ENCODE peak calls at places on chromosomes 4 and X, in five cellular contexts. I is K562, N is GM12878, F is endothelial cell of umbilical vein, M is HCT116. Y is an unnamed sample.
A peak's percentile ranks its signal among the peaks of the same experiment; 100 is the strongest.

GRCh38 chr4:89539374-89539773 is 231.8 kb upstream of the GPRIN3 start:
- DNase-seq in I (no peak), N (no peak), F (peak; percentile 90), M (no peak), Y (no peak)

GRCh38 chrX:65933085-65933589 is 106.7 kb downstream of the VSIG4 start:
- DNase-seq in I (no peak), N (no peak), F (no peak), M (peak; percentile 56), Y (no peak)

GRCh38 chr4:79864470-79865190 is 208.4 kb downstream of the ANTXR2 start:
- DNase-seq in I (no peak), N (no peak), F (no peak), M (no peak), Y (no peak)

GRCh38 chr4:29970626-29971025 is 749.5 kb upstream of the PCDH7 start:
- DNase-seq in I (no peak), N (no peak), F (peak; percentile 7), M (peak; percentile 37), Y (peak; percentile 72)

GRCh38 chr4:103996059-103996458 is 276.3 kb upstream of the TACR3 start:
- DNase-seq in I (no peak), N (no peak), F (no peak), M (peak; percentile 56), Y (peak; percentile 40)

GRCh38 chr4:83771113-83771705 is 235.3 kb downstream of the GPAT3 start:
- DNase-seq in I (peak; percentile 50), N (no peak), F (peak; percentile 24), M (peak; percentile 51), Y (peak; percentile 82)

GRCh38 chr4:168150651-168151050 is 58.3 kb downstream of the ANXA10 start:
- DNase-seq in I (no peak), N (no peak), F (no peak), M (no peak), Y (peak; percentile 12)

GRCh38 chr4:16082038-16082423 is 1.8 kb downstream of the PROM1 start:
- DNase-seq in I (no peak), N (no peak), F (no peak), M (no peak), Y (peak; percentile 53)

GRCh38 chr4:183747931-183748664 is 89.0 kb downstream of the TRAPPC11 start:
- DNase-seq in I (no peak), N (no peak), F (peak; percentile 63), M (no peak), Y (no peak)

GRCh38 chrX:53184836-53185235 is 40.2 kb downstream of the KDM5C start:
- DNase-seq in I (no peak), N (no peak), F (no peak), M (no peak), Y (no peak)

GRCh38 chr4:28654618-28655017 is 1794.0 kb downstream of the STIM2 start:
- DNase-seq in I (no peak), N (no peak), F (peak; percentile 44), M (no peak), Y (no peak)

GRCh38 chrX:21438792-21439191 is 64.6 kb downstream of the CNKSR2 start:
- DNase-seq in I (no peak), N (peak; percentile 1), F (no peak), M (no peak), Y (no peak)

GRCh38 chrX:10471426-10471825 is 149.0 kb downstream of the MID1 start:
- DNase-seq in I (no peak), N (no peak), F (no peak), M (no peak), Y (no peak)

DNA sequence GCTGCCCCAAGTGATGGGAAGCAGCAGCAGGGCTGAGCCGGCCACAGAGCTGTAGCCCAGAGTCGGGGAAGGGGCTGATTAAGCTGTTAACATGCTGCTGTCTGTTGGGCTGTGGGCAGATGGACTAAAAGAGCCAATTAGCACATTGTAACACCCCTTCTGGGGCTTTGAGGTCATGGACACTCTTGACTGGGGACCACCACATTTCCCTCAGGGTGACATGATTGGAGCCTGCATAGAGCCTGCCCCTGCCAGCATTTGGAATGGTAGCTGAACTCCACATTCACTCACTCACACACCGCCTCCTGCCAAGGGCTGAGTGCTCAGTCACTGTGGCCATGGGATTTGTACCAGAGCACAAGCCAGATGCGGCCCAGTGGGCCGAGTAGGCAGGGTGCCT is 646.9 kb downstream of the FAT4 start:
- DNase-seq in I (no peak), N (no peak), F (no peak), M (no peak), Y (no peak)
- TF ChIP-seq POLR2AphosphoS5 in I (no peak), N (no peak), F (no peak), M (no peak), Y (no peak)

DNA sequence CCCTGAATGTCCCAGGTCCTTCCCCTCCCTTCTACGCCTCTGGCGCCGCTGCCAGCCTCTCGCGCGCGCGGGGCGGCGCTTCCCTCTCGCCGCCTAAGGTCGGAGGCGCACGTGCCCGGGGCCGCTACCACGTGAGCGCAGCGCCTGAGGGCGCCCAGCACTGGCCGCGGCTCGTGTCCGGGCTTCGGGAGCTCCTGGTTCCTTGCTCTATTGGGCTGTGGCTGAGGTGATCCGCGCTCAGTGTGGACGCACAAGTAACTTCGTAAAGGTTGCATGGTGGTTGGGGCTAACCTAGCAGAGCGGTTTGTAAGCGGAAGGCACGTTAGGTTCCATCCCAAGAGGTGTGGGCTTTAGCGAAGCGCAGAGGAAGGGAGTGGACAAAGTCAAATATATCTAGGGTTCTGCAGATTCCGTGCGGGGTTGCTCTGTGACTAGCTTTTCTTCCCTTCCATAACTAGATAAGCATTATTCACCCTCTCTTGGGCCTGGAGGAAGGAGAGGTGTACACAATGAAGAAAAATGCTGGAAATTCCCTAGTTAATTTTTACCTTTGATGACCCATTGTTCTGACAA is 1.8 kb downstream of the TLL1 start:
- DNase-seq in I (no peak), N (no peak), F (no peak), M (no peak), Y (peak; percentile 77)
- TF ChIP-seq EZH2 in I (no peak), N (no peak), F (no peak), M (no peak), Y (no peak)

DNA sequence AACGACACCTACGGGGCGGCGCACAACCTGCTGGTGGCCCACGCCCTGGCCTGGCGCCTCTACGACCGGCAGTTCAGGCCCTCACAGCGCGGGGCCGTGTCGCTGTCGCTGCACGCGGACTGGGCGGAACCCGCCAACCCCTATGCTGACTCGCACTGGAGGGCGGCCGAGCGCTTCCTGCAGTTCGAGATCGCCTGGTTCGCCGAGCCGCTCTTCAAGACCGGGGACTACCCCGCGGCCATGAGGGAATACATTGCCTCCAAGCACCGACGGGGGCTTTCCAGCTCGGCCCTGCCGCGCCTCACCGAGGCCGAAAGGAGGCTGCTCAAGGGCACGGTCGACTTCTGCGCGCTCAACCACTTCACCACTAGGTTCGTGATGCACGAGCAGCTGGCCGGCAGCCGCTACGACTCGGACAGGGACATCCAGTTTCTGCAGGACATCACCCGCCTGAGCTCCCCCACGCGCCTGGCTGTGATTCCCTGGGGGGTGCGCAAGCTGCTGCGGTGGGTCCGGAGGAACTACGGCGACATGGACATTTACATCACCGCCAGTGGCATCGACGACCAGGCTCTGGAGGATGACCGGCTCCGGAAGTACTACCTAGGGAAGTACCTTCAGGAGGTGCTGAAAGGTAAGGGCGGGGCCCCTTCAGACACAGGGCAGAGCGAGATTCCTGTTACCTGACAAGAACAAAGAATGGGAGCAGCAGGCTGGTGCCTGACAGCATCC is 11.7 kb downstream of the RPL9 start:
- DNase-seq in I (no peak), N (peak; percentile 48), F (peak; percentile 69), M (no peak), Y (peak; percentile 91)
- TF ChIP-seq POLR2AphosphoS5 in I (no peak), N (peak; percentile 38), F (no peak), M (no peak), Y (peak; percentile 82)

GRCh38 chr4:11427201-11427996 is 1.3 kb downstream of the HS3ST1 start:
- DNase-seq in I (no peak), N (no peak), F (no peak), M (no peak), Y (peak; percentile 57)

GRCh38 chr4:11429646-11430045 is 952 bp upstream of the HS3ST1 start:
- DNase-seq in I (no peak), N (no peak), F (no peak), M (no peak), Y (peak; percentile 32)

GRCh38 chr4:11426716-11427115 is 2.0 kb downstream of the HS3ST1 start:
- DNase-seq in I (no peak), N (no peak), F (no peak), M (no peak), Y (no peak)

GRCh38 chr4:11428701-11429571 is at the start of gene HS3ST1:
- DNase-seq in I (no peak), N (no peak), F (peak; percentile 75), M (peak; percentile 94), Y (peak; percentile 91)

DNA sequence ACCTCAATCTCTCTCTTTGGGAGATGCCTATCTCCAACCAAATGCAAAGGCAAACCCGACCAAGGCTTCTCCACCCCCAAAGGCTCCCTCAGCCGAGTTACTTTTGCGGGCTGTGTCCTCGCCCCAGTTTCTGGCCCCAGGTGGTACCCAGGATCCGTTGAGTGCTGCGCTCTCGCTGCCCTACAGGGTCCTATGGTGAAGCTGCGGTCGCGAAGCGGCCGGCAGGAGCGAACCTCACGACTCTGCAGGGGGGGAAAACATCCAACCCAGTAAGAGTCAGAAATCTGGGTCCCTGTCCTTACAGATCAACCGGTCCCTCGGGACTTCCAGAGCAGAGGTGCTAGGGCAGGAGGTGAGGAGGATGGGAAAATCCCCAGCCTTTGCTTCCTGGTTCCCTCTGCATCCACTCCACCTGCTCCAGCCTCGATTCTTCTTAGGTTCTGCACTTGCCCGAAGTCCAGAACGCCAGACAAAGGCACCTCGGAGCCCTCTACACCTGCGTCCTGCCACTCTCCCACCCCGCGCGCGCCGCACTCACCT is 463 bp downstream of the HS3ST1 start:
- DNase-seq in I (no peak), N (no peak), F (no peak), M (no peak), Y (peak; percentile 47)
- TF ChIP-seq EZH2 in I (no peak), N (no peak), F (no peak), M (no peak), Y (peak; percentile 40)

GRCh38 chrX:39850630-39851152 is 247.1 kb downstream of the BCOR start:
- DNase-seq in I (peak; percentile 87), N (no peak), F (no peak), M (no peak), Y (no peak)
- TF ChIP-seq POLR2AphosphoS5 in I (no peak), N (no peak), F (no peak), M (no peak), Y (no peak)

DNA sequence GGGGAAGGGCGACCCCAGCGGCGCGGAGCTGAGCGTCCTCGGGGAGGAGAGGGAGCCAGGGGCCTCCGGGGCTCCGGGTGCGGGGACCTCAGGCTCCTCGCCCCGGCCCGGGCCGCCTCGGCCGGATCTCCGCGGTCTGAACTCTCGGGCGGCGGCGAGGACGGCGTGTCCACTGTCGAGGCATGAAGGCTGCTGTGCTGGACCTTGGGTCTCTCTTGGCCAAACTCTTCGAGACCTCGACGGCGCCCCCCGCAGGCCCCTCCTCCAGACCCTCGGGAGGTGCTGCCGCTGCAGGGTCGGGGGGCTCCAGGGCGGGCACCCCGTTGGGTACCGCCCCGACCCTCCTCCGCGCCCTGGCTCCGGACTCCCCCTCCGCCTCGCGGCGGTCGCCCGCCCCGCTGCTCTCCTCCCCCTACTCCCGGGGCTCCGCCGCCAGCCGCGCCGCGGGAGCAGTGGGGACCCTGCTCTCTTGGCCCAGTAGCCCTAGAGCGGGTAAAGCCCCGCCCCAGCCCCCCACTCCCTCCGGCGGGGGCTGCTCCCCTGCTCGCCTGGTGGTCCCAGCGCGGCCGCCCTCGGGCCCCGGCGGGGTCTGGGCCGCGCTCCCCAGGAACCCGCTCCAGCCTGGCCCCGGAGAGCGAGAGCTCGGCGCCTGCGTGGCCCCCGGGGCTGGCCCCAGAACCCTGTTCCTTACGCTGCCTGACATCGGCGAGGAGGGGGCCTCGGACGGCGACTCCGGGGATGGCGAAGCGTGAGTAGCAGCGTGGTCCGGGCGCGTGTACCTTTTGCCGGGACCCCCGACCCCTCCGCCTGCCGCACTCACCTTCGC is 604 bp downstream of the FAM149A start:
- DNase-seq in I (no peak), N (no peak), F (no peak), M (no peak), Y (peak; percentile 52)
- TF ChIP-seq EZH2 in I (no peak), N (no peak), F (peak; percentile 80), M (no peak), Y (no peak)